ENCODE peak calls at places on chromosomes 7 and 10, in eight cellular contexts. B, I, Q, Z, V, Y, J and C are unnamed samples.

GRCh38 chr7:83486957-83487356 is 162.0 kb downstream of the SEMA3E start:
- DNase-seq in B (no peak), I (no peak), Q (no peak), Z (no peak), V (no peak), Y (no peak), J (peak), C (no peak)

GRCh38 chr10:119025776-119026175 is 3.7 kb upstream of the NANOS1 start:
- DNase-seq in B (no peak), I (no peak), Q (no peak), Z (no peak), V (no peak), Y (peak), J (no peak), C (no peak)

GRCh38 chr10:80669485-80669884 is 131.8 kb downstream of the SH2D4B start:
- DNase-seq in B (no peak), I (no peak), Q (no peak), Z (no peak), V (no peak), Y (no peak), J (no peak), C (no peak)

GRCh38 chr7:38186593-38187314 is 8.7 kb downstream of the STARD3NL start:
- DNase-seq in B (no peak), I (no peak), Q (no peak), Z (peak), V (no peak), Y (no peak), J (peak), C (no peak)

GRCh38 chr10:79438021-79438698 is 7.3 kb downstream of the ZCCHC24 start:
- DNase-seq in B (peak), I (no peak), Q (no peak), Z (no peak), V (no peak), Y (no peak), J (no peak), C (no peak)

GRCh38 chr7:7183061-7183832 is 903 bp downstream of the C1GALT1 start:
- DNase-seq in B (peak), I (peak), Q (no peak), Z (peak), V (peak), Y (peak), J (peak), C (peak)

GRCh38 chr10:102167861-102168260 is 15.7 kb downstream of the NOLC1 start:
- DNase-seq in B (no peak), I (no peak), Q (no peak), Z (no peak), V (no peak), Y (no peak), J (peak), C (no peak)

GRCh38 chr7:147472556-147472955 is 1118.0 kb upstream of the C7orf33 start:
- DNase-seq in B (no peak), I (no peak), Q (no peak), Z (no peak), V (no peak), Y (no peak), J (no peak), C (no peak)

GRCh38 chr10:116722736-116723427 is 19.5 kb downstream of the HSPA12A start:
- DNase-seq in B (no peak), I (no peak), Q (no peak), Z (no peak), V (no peak), Y (no peak), J (no peak), C (no peak)

GRCh38 chr7:131336956-131337355 is 9.3 kb downstream of the MKLN1 start:
- DNase-seq in B (no peak), I (no peak), Q (no peak), Z (no peak), V (no peak), Y (no peak), J (no peak), C (no peak)

GRCh38 chr7:125316451-125316850 is 386.8 kb upstream of the POT1 start:
- DNase-seq in B (no peak), I (no peak), Q (no peak), Z (peak), V (no peak), Y (no peak), J (no peak), C (no peak)

GRCh38 chr10:115871855-115872254 is 401.2 kb downstream of the GFRA1 start:
- DNase-seq in B (no peak), I (no peak), Q (no peak), Z (no peak), V (no peak), Y (no peak), J (no peak), C (no peak)

GRCh38 chr10:3886666-3887251 is 101.8 kb upstream of the KLF6 start:
- DNase-seq in B (no peak), I (no peak), Q (peak), Z (peak), V (peak), Y (peak), J (peak), C (no peak)

GRCh38 chr7:89988070-89988469 is 166.2 kb upstream of the STEAP1 start:
- DNase-seq in B (no peak), I (no peak), Q (no peak), Z (no peak), V (no peak), Y (no peak), J (peak), C (no peak)

GRCh38 chr7:100641463-100641859 is at the start of gene TFR2:
- DNase-seq in B (no peak), I (no peak), Q (no peak), Z (no peak), V (no peak), Y (no peak), J (no peak), C (no peak)

GRCh38 chr7:75662579-75663301 is 76.0 kb downstream of the HIP1 start:
- DNase-seq in B (no peak), I (no peak), Q (no peak), Z (no peak), V (peak), Y (no peak), J (no peak), C (no peak)

GRCh38 chr10:26737730-26738129 is 40.2 kb downstream of the PDSS1 start:
- DNase-seq in B (no peak), I (no peak), Q (no peak), Z (no peak), V (peak), Y (no peak), J (no peak), C (no peak)

GRCh38 chr7:124754576-124755264 is 10.9 kb downstream of the GPR37 start:
- DNase-seq in B (no peak), I (no peak), Q (no peak), Z (no peak), V (no peak), Y (no peak), J (no peak), C (no peak)

GRCh38 chr7:123624527-123625183 is 23.0 kb downstream of the ASB15 start:
- DNase-seq in B (no peak), I (peak), Q (no peak), Z (no peak), V (peak), Y (peak), J (peak), C (peak)

GRCh38 chr10:88256013-88256680 is 327.0 kb downstream of the RNLS start:
- DNase-seq in B (no peak), I (no peak), Q (no peak), Z (peak), V (no peak), Y (peak), J (peak), C (peak)

GRCh38 chr10:93473804-93474472 is 8.2 kb downstream of the MYOF start:
- DNase-seq in B (no peak), I (no peak), Q (no peak), Z (no peak), V (no peak), Y (no peak), J (no peak), C (no peak)

GRCh38 chr7:2948794-2949193 is 94.9 kb downstream of the CARD11 start:
- DNase-seq in B (no peak), I (no peak), Q (no peak), Z (no peak), V (no peak), Y (no peak), J (no peak), C (no peak)

GRCh38 chr10:126315471-126316177 is 72.7 kb downstream of the ADAM12 start:
- DNase-seq in B (no peak), I (no peak), Q (peak), Z (peak), V (no peak), Y (no peak), J (peak), C (no peak)

GRCh38 chr10:57262908-57263307 is 901.8 kb upstream of the ZWINT start:
- DNase-seq in B (no peak), I (no peak), Q (no peak), Z (no peak), V (no peak), Y (no peak), J (no peak), C (no peak)

GRCh38 chr7:130201796-130202195 is 3.4 kb downstream of the TMEM209 start:
- DNase-seq in B (peak), I (no peak), Q (no peak), Z (no peak), V (no peak), Y (no peak), J (no peak), C (peak)

GRCh38 chr10:15451137-15452094 is 80.3 kb upstream of the FAM171A1 start:
- DNase-seq in B (no peak), I (no peak), Q (no peak), Z (no peak), V (no peak), Y (no peak), J (no peak), C (no peak)

GRCh38 chr7:1931951-1932270 is 261.8 kb downstream of the ELFN1 start:
- DNase-seq in B (no peak), I (no peak), Q (no peak), Z (no peak), V (no peak), Y (no peak), J (no peak), C (no peak)

GRCh38 chr10:6027929-6028328 is 34.2 kb downstream of the IL2RA start:
- DNase-seq in B (no peak), I (no peak), Q (no peak), Z (no peak), V (no peak), Y (no peak), J (no peak), C (no peak)

GRCh38 chr7:41098402-41098801 is 604.5 kb downstream of the INHBA start:
- DNase-seq in B (no peak), I (no peak), Q (no peak), Z (no peak), V (no peak), Y (no peak), J (no peak), C (no peak)

GRCh38 chr10:80529604-80530003 is 8.1 kb upstream of the SH2D4B start:
- DNase-seq in B (no peak), I (no peak), Q (no peak), Z (no peak), V (no peak), Y (no peak), J (no peak), C (no peak)

GRCh38 chr10:79202188-79203013 is 133.6 kb downstream of the ZMIZ1 start:
- DNase-seq in B (no peak), I (no peak), Q (no peak), Z (no peak), V (peak), Y (peak), J (no peak), C (no peak)

GRCh38 chr10:44004913-44005787 is 356.5 kb upstream of the ZNF32 start:
- DNase-seq in B (no peak), I (no peak), Q (no peak), Z (no peak), V (no peak), Y (no peak), J (no peak), C (no peak)

GRCh38 chr10:29482591-29483421 is 152.0 kb downstream of the SVIL start:
- DNase-seq in B (no peak), I (no peak), Q (no peak), Z (peak), V (no peak), Y (no peak), J (peak), C (no peak)

GRCh38 chr10:7199152-7199760 is 211.6 kb downstream of the SFMBT2 start:
- DNase-seq in B (no peak), I (no peak), Q (peak), Z (no peak), V (no peak), Y (no peak), J (no peak), C (no peak)

GRCh38 chr7:150405584-150406310 is 26.6 kb downstream of the ZNF775 start:
- DNase-seq in B (peak), I (no peak), Q (no peak), Z (peak), V (no peak), Y (no peak), J (peak), C (no peak)

GRCh38 chr10:97689637-97690036 is 2.6 kb upstream of the AVPI1 start:
- DNase-seq in B (no peak), I (no peak), Q (peak), Z (peak), V (no peak), Y (no peak), J (peak), C (no peak)

GRCh38 chr10:117674641-117675040 is 132.1 kb downstream of the EMX2 start:
- DNase-seq in B (no peak), I (no peak), Q (no peak), Z (no peak), V (no peak), Y (no peak), J (no peak), C (no peak)